ENCODE peak calls at places on chromosome 22, in six cellular contexts. K, X, D, Z, M and V are unnamed samples.
A peak's percentile ranks its signal among the peaks of the same experiment; 100 is the strongest.

GRCh38 chr22:27718186-27719032 is 83.1 kb downstream of the MN1 start:
- DNase-seq in K (no peak), X (no peak), D (peak; percentile 89), Z (no peak), M (peak; percentile 97), V (no peak)

GRCh38 chr22:20095521-20095920 is 15.5 kb downstream of the DGCR8 start:
- DNase-seq in K (no peak), X (no peak), D (no peak), Z (no peak), M (no peak), V (no peak)

GRCh38 chr22:27022256-27022655 is 364.9 kb downstream of the MIAT start:
- DNase-seq in K (no peak), X (no peak), D (no peak), Z (no peak), M (no peak), V (no peak)

GRCh38 chr22:35685731-35686130 is 31.9 kb upstream of the APOL5 start:
- DNase-seq in K (peak; percentile 43), X (no peak), D (no peak), Z (no peak), M (peak; percentile 23), V (no peak)

GRCh38 chr22:49411236-49411635 is 416.4 kb downstream of the BRD1 start:
- DNase-seq in K (no peak), X (peak; percentile 21), D (no peak), Z (no peak), M (no peak), V (no peak)

GRCh38 chr22:48045369-48045768 is 1282.9 kb downstream of the TBC1D22A start:
- DNase-seq in K (peak; percentile 76), X (no peak), D (no peak), Z (no peak), M (no peak), V (peak; percentile 92)

GRCh38 chr22:47595122-47595521 is 832.7 kb downstream of the TBC1D22A start:
- DNase-seq in K (no peak), X (no peak), D (no peak), Z (no peak), M (no peak), V (no peak)

GRCh38 chr22:47762141-47762540 is 999.7 kb downstream of the TBC1D22A start:
- DNase-seq in K (no peak), X (no peak), D (no peak), Z (no peak), M (no peak), V (no peak)

GRCh38 chr22:42170946-42171345 is 40.3 kb upstream of the CYP2D6 start:
- DNase-seq in K (no peak), X (no peak), D (no peak), Z (no peak), M (no peak), V (no peak)

GRCh38 chr22:20509344-20510047 is 2.1 kb downstream of the MED15 start:
- DNase-seq in K (peak; percentile 42), X (peak; percentile 78), D (peak; percentile 63), Z (no peak), M (peak; percentile 95), V (peak; percentile 59)

GRCh38 chr22:29710922-29711593 is 8.7 kb upstream of the CABP7 start:
- DNase-seq in K (no peak), X (no peak), D (no peak), Z (peak; percentile 25), M (no peak), V (no peak)

GRCh38 chr22:44360686-44361381 is 48.1 kb upstream of the SHISAL1 start:
- DNase-seq in K (no peak), X (no peak), D (peak; percentile 66), Z (peak; percentile 53), M (peak; percentile 67), V (no peak)

GRCh38 chr22:27163162-27164137 is 506.1 kb downstream of the MIAT start:
- DNase-seq in K (no peak), X (no peak), D (no peak), Z (no peak), M (no peak), V (no peak)

GRCh38 chr22:23178512-23179254 is 1.6 kb upstream of the BCR start:
- DNase-seq in K (peak; percentile 70), X (peak; percentile 86), D (peak; percentile 89), Z (no peak), M (peak; percentile 70), V (peak; percentile 61)

GRCh38 chr22:37053310-37054077 is 2.0 kb downstream of the KCTD17 start:
- DNase-seq in K (no peak), X (no peak), D (no peak), Z (no peak), M (peak; percentile 17), V (no peak)

GRCh38 chr22:37824674-37825641 is 1.8 kb downstream of the GALR3 start:
- DNase-seq in K (no peak), X (no peak), D (peak; percentile 52), Z (no peak), M (no peak), V (peak; percentile 67)

GRCh38 chr22:30743257-30744020 is 48.8 kb downstream of the OSBP2 start:
- DNase-seq in K (no peak), X (no peak), D (no peak), Z (no peak), M (no peak), V (no peak)

GRCh38 chr22:47277511-47277910 is 515.1 kb downstream of the TBC1D22A start:
- DNase-seq in K (no peak), X (no peak), D (no peak), Z (no peak), M (no peak), V (no peak)

GRCh38 chr22:24867327-24868022 is 61.5 kb downstream of the SGSM1 start:
- DNase-seq in K (no peak), X (no peak), D (no peak), Z (no peak), M (no peak), V (no peak)

GRCh38 chr22:41571786-41572185 is 11.0 kb downstream of the CSDC2 start:
- DNase-seq in K (no peak), X (no peak), D (no peak), Z (no peak), M (no peak), V (no peak)

GRCh38 chr22:35128637-35129036 is 62.7 kb downstream of the ISX start:
- DNase-seq in K (no peak), X (no peak), D (no peak), Z (no peak), M (no peak), V (no peak)

GRCh38 chr22:36088292-36088691 is 59.7 kb upstream of the RBFOX2 start:
- DNase-seq in K (peak; percentile 30), X (no peak), D (no peak), Z (no peak), M (no peak), V (no peak)

GRCh38 chr22:37752189-37753061 is 55.3 kb upstream of the GCAT start:
- DNase-seq in K (no peak), X (peak; percentile 91), D (peak; percentile 94), Z (peak; percentile 67), M (peak; percentile 97), V (no peak)